ENCODE peak calls at places on chromosomes 5 and 9, in eight cellular contexts. X, C, W, M, I, G, U and L are unnamed samples.

GRCh38 chr5:25427233-25427632 is 782.5 kb upstream of the CDH10 start:
- DNase-seq in X (no peak), U (no peak), W (no peak), M (no peak), C (no peak), G (no peak), I (no peak), L (no peak)

GRCh38 chr5:60671899-60672692 is 27.9 kb downstream of the DEPDC1B start:
- DNase-seq in I (peak; percentile 98), G (no peak), U (no peak), X (no peak), W (no peak), M (no peak), C (no peak), L (no peak)

GRCh38 chr5:66057239-66057638 is 86.9 kb upstream of the SREK1 start:
- DNase-seq in I (no peak), M (no peak), C (no peak), X (no peak), U (no peak), W (no peak), G (no peak), L (no peak)

GRCh38 chr9:3401556-3401955 is 124.2 kb downstream of the RFX3 start:
- DNase-seq in W (no peak), M (no peak), U (no peak), X (no peak), I (no peak), G (no peak), C (no peak), L (no peak)

GRCh38 chr9:136019041-136019680 is 58.0 kb upstream of the UBAC1 start:
- DNase-seq in U (no peak), M (no peak), G (no peak), C (no peak), X (no peak), I (no peak), W (no peak), L (no peak)

GRCh38 chr5:142925795-142926194 is 155.6 kb downstream of the ARHGAP26 start:
- DNase-seq in C (peak; percentile 25), U (no peak), M (no peak), W (no peak), G (no peak), I (no peak), X (no peak), L (no peak)

GRCh38 chr9:14213504-14213903 is 100.4 kb downstream of the NFIB start:
- DNase-seq in G (no peak), M (no peak), I (peak; percentile 39), W (no peak), X (no peak), C (peak; percentile 42), U (no peak), L (no peak)

GRCh38 chr5:7347377-7347776 is 48.6 kb upstream of the ADCY2 start:
- DNase-seq in G (no peak), C (no peak), I (no peak), M (no peak), X (no peak), U (no peak), W (no peak), L (no peak)

GRCh38 chr5:150155258-150156032 is at the start of gene PDGFRB:
- DNase-seq in U (peak; percentile 74), C (no peak), I (no peak), G (no peak), M (peak; percentile 25), W (peak; percentile 96), X (peak; percentile 79), L (no peak)

GRCh38 chr5:80554646-80555045 is 15.4 kb downstream of the ANKRD34B start:
- DNase-seq in I (no peak), W (no peak), U (no peak), G (no peak), X (peak; percentile 56), M (no peak), C (no peak), L (no peak)

GRCh38 chr5:24642022-24642421 is 2.8 kb downstream of the CDH10 start:
- DNase-seq in I (peak; percentile 16), M (no peak), X (no peak), U (no peak), C (peak; percentile 61), G (peak; percentile 34), W (no peak), L (no peak)

GRCh38 chr5:150190503-150190973 is 676 bp downstream of the SLC6A7 start:
- DNase-seq in W (no peak), C (no peak), U (no peak), G (no peak), X (peak; percentile 61), M (no peak), I (no peak), L (no peak)

GRCh38 chr5:30100929-30101328 is 1092.6 kb upstream of the CDH6 start:
- DNase-seq in U (no peak), M (no peak), C (no peak), I (no peak), X (no peak), W (no peak), G (no peak), L (no peak)

GRCh38 chr9:27496134-27496504 is 28.0 kb upstream of the IFNK start:
- DNase-seq in C (no peak), M (no peak), U (no peak), X (no peak), W (no peak), I (no peak), G (no peak), L (no peak)

GRCh38 chr5:155700333-155700732 is 626.6 kb upstream of the SGCD start:
- DNase-seq in W (no peak), G (peak; percentile 10), I (no peak), X (no peak), C (peak; percentile 46), U (no peak), M (peak; percentile 2), L (no peak)

GRCh38 chr5:178207183-178207916 is 3.0 kb downstream of the HNRNPAB start:
- DNase-seq in I (peak; percentile 32), G (no peak), X (no peak), U (peak; percentile 89), W (no peak), M (no peak), C (peak; percentile 31), L (no peak)

GRCh38 chr5:43461066-43461465 is 22.6 kb downstream of the TMEM267 start:
- DNase-seq in W (no peak), X (no peak), I (no peak), U (no peak), C (no peak), G (no peak), M (no peak), L (no peak)

GRCh38 chr5:62550103-62550502 is 28.5 kb upstream of the LRRC70 start:
- DNase-seq in W (no peak), M (no peak), X (no peak), G (no peak), I (no peak), C (no peak), U (no peak), L (no peak)

GRCh38 chr5:135439426-135440205 is 7.5 kb downstream of the DCANP1 start:
- DNase-seq in M (no peak), X (peak; percentile 41), U (peak; percentile 14), G (no peak), C (no peak), I (no peak), W (no peak), L (no peak)

GRCh38 chr9:35105126-35105525 is 2.2 kb upstream of the STOML2 start:
- DNase-seq in X (no peak), G (no peak), M (no peak), W (no peak), C (no peak), U (no peak), I (no peak), L (no peak)

GRCh38 chr5:1728846-1729245 is 70.8 kb downstream of the MRPL36 start:
- DNase-seq in M (no peak), I (no peak), X (peak; percentile 28), W (no peak), U (peak; percentile 2), C (no peak), G (no peak), L (no peak)

GRCh38 chr5:132655821-132656773 is 1.9 kb upstream of the IL13 start:
- DNase-seq in G (no peak), I (no peak), W (no peak), M (no peak), C (no peak), U (peak; percentile 16), X (peak; percentile 72), L (peak; percentile 26)

GRCh38 chr5:178376906-178377582 is 144.4 kb upstream of the PHYKPL start:
- DNase-seq in I (no peak), G (no peak), M (no peak), X (no peak), C (no peak), W (no peak), U (no peak), L (no peak)

GRCh38 chr9:114369567-114370240 is 18.1 kb downstream of the AKNA start:
- DNase-seq in C (no peak), U (no peak), G (no peak), W (no peak), X (no peak), M (no peak), I (no peak), L (no peak)
- H3K4me1 ChIP-seq in C (peaks cover 17% of the 10 kb centered on the region), U (peaks cover 18% of the 10 kb centered on the region), G (peaks cover 97% of the 10 kb centered on the region), W (peaks cover 4% of the 10 kb centered on the region), X (peaks cover 28% of the 10 kb centered on the region), M (peaks cover 98% of the 10 kb centered on the region), I (peaks cover 4% of the 10 kb centered on the region), L (peaks cover 99% of the 10 kb centered on the region)

GRCh38 chr5:426392-426976 is 16.5 kb upstream of the EXOC3 start:
- DNase-seq in C (no peak), U (no peak), I (no peak), X (no peak), M (no peak), W (no peak), G (no peak), L (no peak)

GRCh38 chr5:427415-428087 is 15.4 kb upstream of the EXOC3 start:
- DNase-seq in X (no peak), W (no peak), I (no peak), C (no peak), M (no peak), G (no peak), U (no peak), L (no peak)

GRCh38 chr5:429453-430188 is 13.4 kb upstream of the EXOC3 start:
- DNase-seq in W (peak; percentile 75), X (no peak), C (no peak), U (no peak), G (no peak), I (no peak), M (no peak), L (no peak)

GRCh38 chr5:428754-429452 is 14.1 kb upstream of the EXOC3 start:
- DNase-seq in G (no peak), C (no peak), U (no peak), X (no peak), I (no peak), W (no peak), M (no peak), L (no peak)

GRCh38 chr5:428219-428618 is 14.8 kb upstream of the EXOC3 start:
- DNase-seq in X (no peak), W (no peak), I (no peak), C (no peak), U (no peak), M (no peak), G (no peak), L (no peak)
- H3K4me1 ChIP-seq in X (peaks cover 3% of the 10 kb centered on the region), W (peaks cover 4% of the 10 kb centered on the region), I (peaks cover 10% of the 10 kb centered on the region), C (peaks cover 5% of the 10 kb centered on the region), U (no peaks in the 10 kb centered on the region), M (no peaks in the 10 kb centered on the region), G (peaks cover 7% of the 10 kb centered on the region), L (no peaks in the 10 kb centered on the region)

GRCh38 chr9:4691794-4692193 is 12.4 kb downstream of the CDC37L1 start:
- DNase-seq in C (no peak), I (no peak), M (no peak), X (no peak), W (no peak), U (no peak), G (no peak), L (no peak)
- H3K4me1 ChIP-seq in C (no peaks in the 10 kb centered on the region), I (no peaks in the 10 kb centered on the region), M (no peaks in the 10 kb centered on the region), X (no peaks in the 10 kb centered on the region), W (peaks cover 10% of the 10 kb centered on the region), U (no peaks in the 10 kb centered on the region), G (no peaks in the 10 kb centered on the region), L (peaks cover 16% of the 10 kb centered on the region)

GRCh38 chr5:141615991-141616715 is 2.6 kb downstream of the DIAPH1 start:
- DNase-seq in G (no peak), X (no peak), I (no peak), C (no peak), M (no peak), U (no peak), W (no peak), L (no peak)
- H3K4me1 ChIP-seq in G (peaks cover 52% of the 10 kb centered on the region), X (peaks cover 4% of the 10 kb centered on the region), I (peaks cover 65% of the 10 kb centered on the region), C (peaks cover 23% of the 10 kb centered on the region), M (peaks cover 67% of the 10 kb centered on the region), U (no peaks in the 10 kb centered on the region), W (peaks cover 6% of the 10 kb centered on the region), L (peaks cover 63% of the 10 kb centered on the region)